ENCODE peak calls at places on chromosome 15, in six cellular contexts. Z is psoas muscle, E is heart left ventricle, B is WERI-Rb-1, M is IMR-90, U is retinal pigment epithelial cell. L is an unnamed sample.

GRCh38 chr15:81097116-81097892 is 36.8 kb upstream of the CFAP161 start:
- DNase-seq in B (no peak), Z (no peak), M (no peak), E (no peak), U (no peak), L (no peak)

GRCh38 chr15:77282333-77282732 is 137.6 kb downstream of the PEAK1 start:
- DNase-seq in E (peak; percentile 26), B (no peak), U (peak; percentile 91), M (peak; percentile 86), Z (no peak), L (peak; percentile 91)

GRCh38 chr15:88191806-88192165 is 64.8 kb downstream of the NTRK3 start:
- DNase-seq in U (no peak), Z (no peak), B (no peak), M (no peak), E (no peak), L (no peak)

GRCh38 chr15:71341811-71342550 is 226.7 kb downstream of the THSD4 start:
- DNase-seq in E (no peak), M (no peak), Z (no peak), U (no peak), B (no peak), L (no peak)

GRCh38 chr15:57518779-57519410 is 72.8 kb upstream of the MYZAP start:
- DNase-seq in M (no peak), U (no peak), Z (no peak), B (no peak), E (no peak), L (no peak)

GRCh38 chr15:56918907-56919707 is 663 bp downstream of the TCF12 start:
- DNase-seq in U (no peak), Z (peak; percentile 81), B (peak; percentile 26), E (peak; percentile 62), M (peak; percentile 73), L (no peak)

GRCh38 chr15:34437687-34438086 is at the start of gene GOLGA8A:
- DNase-seq in U (peak; percentile 45), M (peak; percentile 51), E (peak; percentile 68), Z (peak; percentile 84), B (peak; percentile 90), L (peak; percentile 17)

GRCh38 chr15:43278869-43279268 is 12.1 kb upstream of the TGM5 start:
- DNase-seq in U (no peak), M (no peak), Z (no peak), B (no peak), E (no peak), L (no peak)

GRCh38 chr15:90037961-90038633 is 37.0 kb downstream of the ZNF710 start:
- DNase-seq in M (peak; percentile 53), U (no peak), B (no peak), E (no peak), Z (no peak), L (no peak)

GRCh38 chr15:63999177-63999576 is 47.1 kb downstream of the DAPK2 start:
- DNase-seq in U (no peak), M (no peak), B (no peak), E (no peak), Z (no peak), L (no peak)

GRCh38 chr15:78811825-78812183 is 540 bp upstream of the ADAMTS7 start:
- DNase-seq in E (peak; percentile 36), U (no peak), Z (peak; percentile 60), B (no peak), M (no peak), L (no peak)
- H3K4me3 ChIP-seq in E (peak overlapping the region; percentile 78), U (peak overlapping the region; percentile 48), Z (peak overlapping the region; percentile 80), B (peak overlapping the region; percentile 30), M (peak overlapping the region; percentile 41), L (peak overlapping the region; percentile 40)

GRCh38 chr15:54307252-54307902 is 329.1 kb downstream of the UNC13C start:
- DNase-seq in B (no peak), Z (no peak), U (no peak), E (no peak), M (no peak), L (no peak)

GRCh38 chr15:54304321-54304720 is 326.1 kb downstream of the UNC13C start:
- DNase-seq in U (no peak), M (no peak), Z (no peak), E (no peak), B (no peak), L (no peak)

GRCh38 chr15:54307926-54308325 is 329.7 kb downstream of the UNC13C start:
- DNase-seq in U (no peak), E (no peak), Z (no peak), B (no peak), M (no peak), L (no peak)

DNA sequence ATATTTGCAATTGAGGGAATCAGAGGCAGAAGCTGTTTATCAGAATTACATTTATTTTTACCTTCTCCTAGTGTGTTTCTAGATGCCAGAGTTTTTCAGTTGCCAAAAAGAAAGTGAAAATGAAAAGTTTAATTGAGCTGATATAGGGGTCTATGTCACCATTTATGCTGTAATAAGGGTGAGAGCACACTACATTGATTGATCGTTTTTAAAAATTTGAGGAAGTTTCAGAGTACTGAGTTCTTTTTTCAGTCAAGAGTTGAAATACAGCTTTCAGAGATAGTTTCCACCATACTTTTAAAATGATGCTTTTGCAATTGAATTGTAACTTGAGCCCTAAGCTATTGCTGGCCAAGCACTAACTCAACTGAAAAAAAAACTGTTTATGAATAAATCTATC is 326.9 kb downstream of the UNC13C start:
- DNase-seq in U (no peak), B (no peak), Z (no peak), E (no peak), M (no peak), L (no peak)
- TF ChIP-seq CTCF in U (no peak), B (no peak), Z (no peak), E (no peak), M (no peak), L (no peak)

DNA sequence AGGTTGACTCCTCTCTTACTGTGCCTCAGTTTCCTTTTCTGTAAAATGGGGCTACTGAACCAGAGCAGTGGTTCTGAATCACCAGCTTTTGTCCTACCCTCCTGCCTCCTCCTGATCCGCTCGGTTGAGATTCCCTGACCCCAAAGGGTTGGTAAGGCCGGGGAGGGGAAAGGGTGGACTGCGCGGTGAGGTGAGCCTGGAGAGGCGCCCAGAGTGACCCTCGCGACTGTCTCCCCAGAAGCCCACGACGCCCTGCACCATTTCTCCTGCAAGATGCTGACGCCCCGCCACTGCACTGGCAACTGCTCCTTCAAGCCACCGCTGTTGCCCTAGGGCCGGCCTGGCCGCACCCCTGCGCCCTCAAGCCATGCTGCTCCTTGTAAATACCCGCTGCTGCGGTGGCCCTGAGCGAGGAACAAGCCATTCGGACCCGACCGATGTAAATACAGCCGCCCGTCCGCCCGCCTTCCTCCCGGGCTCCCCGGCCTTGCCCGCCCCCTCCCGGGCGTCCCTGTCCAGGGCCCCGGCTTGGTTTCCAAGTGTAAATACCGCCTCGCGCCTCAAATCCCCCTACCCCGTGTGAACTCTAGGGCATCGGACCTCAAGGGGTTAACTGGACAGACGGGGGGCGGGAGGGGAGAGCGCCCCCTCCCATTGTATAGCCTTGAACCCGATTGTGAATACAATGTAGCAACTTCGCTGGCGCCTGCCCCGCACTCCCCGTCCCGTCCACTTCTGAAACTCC is 6.2 kb downstream of the RNU6-1 start:
- DNase-seq in U (no peak), B (peak; percentile 72), M (no peak), E (no peak), Z (peak; percentile 64), L (no peak)
- H3K4me3 ChIP-seq in U (no peak overlapping the region), B (peak overlapping the region; percentile 42), M (peak overlapping the region; percentile 17), E (peak overlapping the region; percentile 42), Z (peak overlapping the region; percentile 51), L (peak overlapping the region; percentile 29)

DNA sequence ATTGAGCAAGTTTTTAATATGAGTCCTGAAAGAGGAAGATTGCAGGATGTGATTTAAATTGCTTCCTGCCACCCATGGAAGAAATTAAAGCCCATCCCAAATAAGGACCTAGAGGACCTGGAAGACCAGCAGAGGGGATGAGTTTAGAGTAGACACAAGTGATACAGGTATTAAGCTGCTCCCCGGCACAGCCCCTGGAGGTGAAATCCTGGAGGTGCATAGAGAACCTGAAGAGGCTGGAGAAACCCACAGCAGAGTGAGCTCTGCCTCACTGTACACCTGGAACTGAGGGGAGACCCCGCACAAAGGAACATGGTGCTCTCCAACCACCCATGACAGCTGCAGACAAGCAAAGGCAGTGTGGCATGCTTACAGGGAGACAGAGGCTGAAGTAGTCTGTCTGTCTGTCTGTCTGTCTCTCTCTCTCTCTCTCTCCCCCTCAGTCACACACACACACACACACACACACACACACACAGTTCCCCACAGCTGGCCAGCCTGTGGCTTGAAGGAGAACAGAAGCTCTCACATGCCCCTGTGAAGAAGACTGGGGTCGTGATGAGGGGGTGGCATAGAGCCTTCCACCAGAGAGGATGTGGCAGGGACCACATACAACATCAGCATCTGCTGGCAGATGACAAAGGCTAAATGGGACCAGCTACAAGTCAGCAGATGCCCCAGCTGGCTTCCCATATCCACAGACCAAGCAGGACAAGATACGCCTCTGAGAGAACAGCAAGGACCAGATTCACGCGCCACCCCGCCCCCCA is 38.1 kb downstream of the FSIP1 start:
- DNase-seq in M (no peak), U (no peak), B (no peak), Z (no peak), E (no peak), L (no peak)
- TF ChIP-seq CTCF in M (no peak), U (no peak), B (no peak), Z (no peak), E (no peak), L (no peak)

GRCh38 chr15:84886984-84887299 is 2.5 kb downstream of the SLC28A1 start:
- DNase-seq in M (no peak), E (no peak), Z (no peak), B (no peak), U (no peak), L (no peak)

GRCh38 chr15:84883916-84884781 is at the start of gene SLC28A1:
- DNase-seq in M (no peak), U (no peak), Z (no peak), E (no peak), B (no peak), L (no peak)

GRCh38 chr15:84887928-84888327 is 3.5 kb downstream of the SLC28A1 start:
- DNase-seq in E (no peak), M (no peak), B (no peak), U (no peak), Z (no peak), L (no peak)

GRCh38 chr15:84888639-84889038 is 4.2 kb downstream of the SLC28A1 start:
- DNase-seq in U (no peak), Z (no peak), E (no peak), B (peak; percentile 83), M (no peak), L (no peak)

GRCh38 chr15:84886211-84886983 is 1.9 kb downstream of the SLC28A1 start:
- DNase-seq in E (peak; percentile 49), B (no peak), Z (no peak), M (no peak), U (no peak), L (no peak)
- H3K4me3 ChIP-seq in E (no peak overlapping the region), B (no peak overlapping the region), Z (no peak overlapping the region), M (no peak overlapping the region), U (no peak overlapping the region), L (no peak overlapping the region)

GRCh38 chr15:25784141-25784540 is 79.0 kb downstream of the ATP10A start:
- DNase-seq in U (no peak), B (no peak), Z (no peak), M (peak; percentile 25), E (no peak), L (no peak)

GRCh38 chr15:25787381-25787780 is 75.7 kb downstream of the ATP10A start:
- DNase-seq in E (no peak), U (no peak), B (no peak), M (peak; percentile 27), Z (no peak), L (no peak)

GRCh38 chr15:25784876-25785642 is 78.1 kb downstream of the ATP10A start:
- DNase-seq in B (no peak), M (peak; percentile 94), U (no peak), E (no peak), Z (no peak), L (peak; percentile 71)

GRCh38 chr15:25786040-25786439 is 77.1 kb downstream of the ATP10A start:
- DNase-seq in U (no peak), M (no peak), B (no peak), E (no peak), Z (no peak), L (no peak)

GRCh38 chr15:25785643-25786029 is 77.5 kb downstream of the ATP10A start:
- DNase-seq in Z (no peak), M (no peak), U (no peak), B (no peak), E (no peak), L (no peak)
- TF ChIP-seq CTCF in Z (no peak), M (peak; percentile 16), U (no peak), B (no peak), E (no peak), L (peak; percentile 17)

L was measured in AG09309.